ENCODE peak calls at places on chromosomes 5 and 9, in six cellular contexts. P is nephron progenitor cell, Y is dorsolateral prefrontal cortex, S is HFFc6, L is heart left ventricle, W is ovary. C is an unnamed sample.

GRCh38 chr5:127935398-127935797 is 148.2 kb upstream of the SLC12A2 start:
- DNase-seq in Y (no peak), S (no peak), L (no peak), W (no peak), P (no peak), C (no peak)

GRCh38 chr9:122190597-122191381 is 31.1 kb downstream of the MORN5 start:
- DNase-seq in P (no peak), L (no peak), Y (peak; percentile 55), W (no peak), S (peak; percentile 41), C (no peak)

GRCh38 chr5:80961376-80962281 is 1.5 kb downstream of the RASGRF2 start:
- DNase-seq in S (no peak), W (peak; percentile 24), Y (peak; percentile 44), L (no peak), P (peak; percentile 10), C (peak; percentile 18)

GRCh38 chr5:17275279-17276158 is 58.1 kb downstream of the BASP1 start:
- DNase-seq in W (no peak), Y (no peak), P (no peak), L (no peak), S (no peak), C (no peak)

GRCh38 chr9:76218868-76219462 is 175.3 kb downstream of the RFK start:
- DNase-seq in L (no peak), W (no peak), S (no peak), P (peak; percentile 25), Y (no peak), C (no peak)

GRCh38 chr9:134556531-134557068 is 85.0 kb upstream of the COL5A1 start:
- DNase-seq in Y (peak; percentile 45), P (no peak), L (peak; percentile 41), W (peak; percentile 7), S (no peak), C (no peak)

GRCh38 chr5:11269515-11269914 is 508.5 kb upstream of the DAP start:
- DNase-seq in P (no peak), S (no peak), L (no peak), Y (no peak), W (no peak), C (no peak)

GRCh38 chr5:178839319-178839704 is 20.4 kb upstream of the ZNF354B start:
- DNase-seq in L (peak; percentile 47), S (peak; percentile 14), Y (peak; percentile 73), P (peak; percentile 70), W (no peak), C (peak; percentile 43)

GRCh38 chr5:176530983-176531901 is 6.0 kb downstream of the RNF44 start:
- DNase-seq in S (peak; percentile 28), W (peak; percentile 58), P (no peak), Y (peak; percentile 94), L (peak; percentile 56), C (no peak)

GRCh38 chr5:9888517-9888916 is 258.4 kb upstream of the TAS2R1 start:
- DNase-seq in Y (peak; percentile 51), P (no peak), L (no peak), S (peak; percentile 79), W (no peak), C (no peak)

GRCh38 chr5:32690153-32690552 is 21.0 kb upstream of the NPR3 start:
- DNase-seq in S (no peak), Y (no peak), L (no peak), W (no peak), P (no peak), C (no peak)

GRCh38 chr9:129626079-129626943 is at the start of gene NTMT1:
- DNase-seq in L (peak; percentile 91), P (peak; percentile 89), Y (peak; percentile 95), W (peak; percentile 92), S (peak; percentile 74), C (peak; percentile 88)

GRCh38 chr5:154046486-154046885 is 7.7 kb downstream of the MFAP3 start:
- DNase-seq in W (no peak), L (no peak), S (no peak), P (no peak), Y (no peak), C (peak; percentile 4)

GRCh38 chr5:26847041-26847736 is 191.2 kb downstream of the CDH9 start:
- DNase-seq in L (no peak), P (peak; percentile 1), W (no peak), Y (no peak), S (no peak), C (no peak)

GRCh38 chr9:131275332-131276106 is 791 bp downstream of the FAM78A start:
- DNase-seq in Y (no peak), W (no peak), S (no peak), P (peak; percentile 44), L (peak; percentile 88), C (peak; percentile 57)

GRCh38 chr9:88076286-88077070 is 61.8 kb downstream of the SPATA31C2 start:
- DNase-seq in Y (peak; percentile 76), W (peak; percentile 80), L (peak; percentile 80), S (peak; percentile 55), P (peak; percentile 72), C (peak; percentile 58)

GRCh38 chr5:155471027-155471426 is 457.5 kb downstream of the KIF4B start:
- DNase-seq in L (no peak), W (no peak), S (no peak), Y (no peak), P (no peak), C (no peak)

GRCh38 chr5:86500947-86501346 is 116.8 kb upstream of the COX7C start:
- DNase-seq in Y (no peak), L (no peak), S (no peak), W (no peak), P (no peak), C (peak; percentile 3)

GRCh38 chr9:89122944-89123343 is 55.7 kb downstream of the SHC3 start:
- DNase-seq in L (no peak), P (no peak), Y (no peak), W (no peak), S (no peak), C (no peak)

GRCh38 chr5:60248900-60249299 is 355.4 kb upstream of the PDE4D start:
- DNase-seq in P (no peak), Y (no peak), L (peak; percentile 52), S (no peak), W (no peak), C (no peak)

GRCh38 chr5:178137991-178138390 is 7.2 kb downstream of the RMND5B start:
- DNase-seq in P (no peak), S (no peak), L (no peak), W (no peak), Y (no peak), C (no peak)

GRCh38 chr5:132905938-132906337 is 32.5 kb downstream of the LEAP2 start:
- DNase-seq in L (no peak), S (no peak), W (no peak), P (no peak), Y (no peak), C (no peak)
- TF ChIP-seq CTCF in L (no peak), S (peak; percentile 52), W (no peak), P (no peak), Y (no peak), C (peak; percentile 40)

GRCh38 chr5:142587354-142587965 is 98.4 kb downstream of the FGF1 start:
- DNase-seq in P (peak; percentile 26), W (no peak), S (peak; percentile 36), Y (no peak), L (no peak), C (peak; percentile 63)
- TF ChIP-seq CTCF in P (peak; percentile 46), W (no peak), S (peak; percentile 79), Y (peak; percentile 35), L (peak; percentile 43), C (peak; percentile 38)

GRCh38 chr9:84076359-84076758 is 95.8 kb downstream of the RMI1 start:
- DNase-seq in Y (no peak), W (no peak), P (no peak), S (no peak), L (no peak), C (no peak)

GRCh38 chr9:84070590-84070989 is 90.0 kb downstream of the RMI1 start:
- DNase-seq in P (no peak), Y (no peak), W (no peak), L (no peak), S (no peak), C (no peak)

GRCh38 chr9:84068872-84069271 is 88.3 kb downstream of the RMI1 start:
- DNase-seq in P (no peak), Y (no peak), L (no peak), W (no peak), S (no peak), C (no peak)

GRCh38 chr9:84075004-84075403 is 94.4 kb downstream of the RMI1 start:
- DNase-seq in L (no peak), W (no peak), P (no peak), Y (no peak), S (no peak), C (no peak)

GRCh38 chr9:84072621-84073180 is 92.1 kb downstream of the RMI1 start:
- DNase-seq in W (no peak), Y (no peak), L (no peak), P (no peak), S (no peak), C (no peak)
- TF ChIP-seq CTCF in W (no peak), Y (no peak), L (no peak), P (no peak), S (no peak), C (no peak)

GRCh38 chr5:38551020-38552017 is 5.1 kb downstream of the LIFR start:
- DNase-seq in W (no peak), P (no peak), L (no peak), S (peak; percentile 40), Y (no peak), C (no peak)
- TF ChIP-seq CTCF in W (peak; percentile 38), P (peak; percentile 63), L (peak; percentile 57), S (peak; percentile 83), Y (peak; percentile 44), C (peak; percentile 69)

C was measured in endothelial cell.